ENCODE peak calls at places on chromosome 11, in eight cellular contexts. R is ELR; O is mammary epithelial cell; U is stimulated activated CD4-positive, alpha-beta T cell treated with anti-CD3 and anti-CD28 coated beads, Interleukin-4, amount 100 ng/mL, for 4 hours; S is GOT3; G is pancreas; Z is hippocampal formation; B is NCI-H1694. V is an unnamed sample.

GRCh38 chr11:20909995-20910726 is 240.8 kb downstream of the NELL1 start:
- DNase-seq in R (no peak), S (no peak), U (no peak), Z (no peak), B (no peak), O (no peak), G (no peak), V (no peak)

GRCh38 chr11:16895306-16895705 is 118.9 kb downstream of the PLEKHA7 start:
- DNase-seq in O (peak), B (no peak), U (no peak), R (peak), S (no peak), Z (no peak), G (no peak), V (peak)

GRCh38 chr11:15569626-15570025 is 454.9 kb downstream of the INSC start:
- DNase-seq in R (no peak), S (no peak), Z (peak), B (no peak), O (no peak), U (no peak), G (no peak), V (no peak)

GRCh38 chr11:65414776-65415498 is 7.7 kb upstream of the NEAT1 start:
- DNase-seq in R (no peak), U (no peak), S (no peak), O (no peak), B (no peak), Z (no peak), G (peak), V (peak)

GRCh38 chr11:69383372-69383771 is 89.4 kb downstream of the MYEOV start:
- DNase-seq in R (no peak), S (no peak), Z (no peak), G (no peak), O (no peak), B (no peak), U (no peak), V (no peak)

GRCh38 chr11:6799402-6799801 is at the start of gene OR6A2:
- DNase-seq in U (no peak), B (no peak), O (peak), Z (no peak), S (no peak), R (peak), G (no peak), V (peak)

GRCh38 chr11:68020575-68020974 is 9.9 kb upstream of the NDUFS8 start:
- DNase-seq in Z (no peak), G (no peak), O (no peak), R (peak), U (no peak), S (no peak), B (no peak), V (no peak)

GRCh38 chr11:129917231-129917630 is 21.9 kb upstream of the NFRKB start:
- DNase-seq in B (no peak), Z (no peak), R (peak), S (no peak), U (no peak), G (no peak), O (no peak), V (no peak)

GRCh38 chr11:65719887-65720236 is 736 bp downstream of the RNASEH2C start:
- DNase-seq in G (peak), O (peak), B (no peak), Z (no peak), S (no peak), U (no peak), R (peak), V (peak)

GRCh38 chr11:4484310-4484709 is 1.9 kb downstream of the OR52K1 start:
- DNase-seq in R (no peak), Z (no peak), S (no peak), U (no peak), B (no peak), G (no peak), O (peak), V (peak)

V was measured in bronchial epithelial cell.